ENCODE peak calls at places on chromosome 5, in four cellular contexts. S is HEK293T, T is HepG2, K is K562. A is an unnamed sample.

GRCh38 chr5:18560602-18561001 is 926.3 kb downstream of the TAF11L14 start:
- DNase-seq in S (no peak), T (no peak), K (no peak), A (no peak)

GRCh38 chr5:78886650-78887230 is 98.4 kb downstream of the ARSB start:
- DNase-seq in K (peak; percentile 17), T (no peak), S (peak; percentile 14), A (no peak)

GRCh38 chr5:157808043-157808442 is 50.9 kb downstream of the CLINT1 start:
- DNase-seq in S (no peak), K (no peak), T (no peak), A (no peak)

GRCh38 chr5:14386882-14387575 is 194.6 kb upstream of the OTULINL start:
- DNase-seq in S (no peak), T (no peak), K (no peak), A (no peak)

GRCh38 chr5:172820046-172820767 is 13.8 kb upstream of the ERGIC1 start:
- DNase-seq in S (no peak), T (no peak), K (no peak), A (no peak)

GRCh38 chr5:176748967-176749935 is 61.1 kb upstream of the UNC5A start:
- DNase-seq in S (no peak), K (no peak), T (no peak), A (no peak)

GRCh38 chr5:169861433-169861832 is 118.9 kb downstream of the INSYN2B start:
- DNase-seq in K (no peak), S (no peak), T (no peak), A (no peak)

GRCh38 chr5:107104040-107104773 is 566.5 kb downstream of the EFNA5 start:
- DNase-seq in K (no peak), T (no peak), S (no peak), A (peak; percentile 16)

GRCh38 chr5:62306494-62307363 is 723 bp downstream of the KIF2A start:
- DNase-seq in S (peak; percentile 26), K (peak; percentile 65), T (no peak), A (peak; percentile 41)

GRCh38 chr5:68378204-68378830 is 162.8 kb downstream of the PIK3R1 start:
- DNase-seq in T (no peak), S (no peak), K (no peak), A (no peak)

GRCh38 chr5:161630948-161631347 is 54.6 kb upstream of the GABRA6 start:
- DNase-seq in S (no peak), K (no peak), T (no peak), A (no peak)

GRCh38 chr5:16493261-16493660 is 27.7 kb upstream of the ZNF622 start:
- DNase-seq in T (no peak), S (no peak), K (no peak), A (no peak)

GRCh38 chr5:177498013-177498847 is 826 bp upstream of the PDLIM7 start:
- DNase-seq in K (peak; percentile 82), S (no peak), T (peak; percentile 24), A (peak; percentile 67)

GRCh38 chr5:34606101-34606500 is 50.0 kb upstream of the RAI14 start:
- DNase-seq in K (no peak), S (no peak), T (no peak), A (no peak)

GRCh38 chr5:13278148-13278547 is 666.3 kb downstream of the DNAH5 start:
- DNase-seq in T (no peak), S (peak; percentile 5), K (no peak), A (no peak)

GRCh38 chr5:92429642-92430041 is 1046.5 kb upstream of the ARRDC3 start:
- DNase-seq in K (no peak), S (no peak), T (no peak), A (no peak)

GRCh38 chr5:5752844-5753243 is 330.4 kb downstream of the ICE1 start:
- DNase-seq in K (no peak), T (no peak), S (no peak), A (no peak)

DNA sequence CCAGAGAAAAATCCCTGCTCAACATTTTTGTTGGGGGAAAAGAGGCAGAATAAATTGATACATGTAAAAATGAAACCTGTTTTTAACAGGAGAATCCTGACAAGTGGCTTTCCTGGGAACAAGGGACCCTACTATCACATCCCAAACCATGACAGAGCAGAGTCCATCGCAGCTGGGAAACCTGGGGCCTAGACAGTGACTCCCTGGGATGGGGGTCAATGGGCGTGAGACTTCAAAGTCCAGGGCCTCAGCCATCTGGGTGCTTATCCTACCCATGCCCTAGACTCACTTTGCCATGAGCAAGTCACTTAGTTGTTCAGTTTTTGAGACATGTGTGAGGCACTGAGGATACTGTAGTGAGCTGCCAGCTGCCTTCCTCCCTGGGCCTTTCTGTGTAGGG is 5.7 kb downstream of the TCOF1 start:
- DNase-seq in S (no peak), K (no peak), T (peak; percentile 20), A (no peak)
- TF ChIP-seq ELF4 in S (no peak), K (no peak), T (no peak), A (no peak)

GRCh38 chr5:67013719-67014118 is 182.9 kb downstream of the CD180 start:
- DNase-seq in T (no peak), S (no peak), K (no peak), A (no peak)

GRCh38 chr5:67012241-67012640 is 184.4 kb downstream of the CD180 start:
- DNase-seq in T (no peak), K (no peak), S (no peak), A (no peak)

GRCh38 chr5:67014957-67015400 is 181.6 kb downstream of the CD180 start:
- DNase-seq in K (no peak), S (no peak), T (no peak), A (no peak)

GRCh38 chr5:67014191-67014590 is 182.4 kb downstream of the CD180 start:
- DNase-seq in K (no peak), T (no peak), S (no peak), A (no peak)

GRCh38 chr5:67015577-67016290 is 180.9 kb downstream of the CD180 start:
- DNase-seq in S (peak; percentile 40), K (peak; percentile 35), T (no peak), A (no peak)
- TF ChIP-seq ELF4 in S (no peak), K (no peak), T (no peak), A (no peak)

GRCh38 chr5:74477082-74477453 is 163.5 kb downstream of the ENC1 start:
- DNase-seq in K (no peak), S (no peak), T (no peak), A (no peak)
- TF ChIP-seq ELF4 in K (no peak), S (no peak), T (no peak), A (no peak)

DNA sequence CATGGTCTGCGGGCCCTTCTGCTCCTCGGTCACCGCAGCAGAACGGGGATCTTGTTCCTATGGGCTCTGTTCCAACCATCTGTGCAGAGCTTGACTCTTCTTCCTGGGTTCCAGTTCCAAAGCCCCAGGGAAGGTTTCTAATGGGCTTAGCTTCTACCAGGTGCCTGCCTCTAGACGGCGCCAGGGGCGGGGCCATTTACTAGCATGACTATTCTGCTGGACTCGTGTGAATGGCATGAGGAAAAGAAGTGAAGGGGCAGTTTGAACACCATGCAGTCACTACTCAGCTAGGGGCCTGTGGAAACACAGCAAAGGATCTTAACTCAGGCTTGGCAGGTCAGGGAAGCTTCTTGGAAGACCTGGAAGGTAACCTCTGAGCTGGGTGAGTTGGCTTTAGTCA is 124.0 kb downstream of the FGF18 start:
- DNase-seq in K (no peak), S (peak; percentile 3), T (no peak), A (no peak)
- TF ChIP-seq ELF4 in K (no peak), S (no peak), T (no peak), A (no peak)

DNA sequence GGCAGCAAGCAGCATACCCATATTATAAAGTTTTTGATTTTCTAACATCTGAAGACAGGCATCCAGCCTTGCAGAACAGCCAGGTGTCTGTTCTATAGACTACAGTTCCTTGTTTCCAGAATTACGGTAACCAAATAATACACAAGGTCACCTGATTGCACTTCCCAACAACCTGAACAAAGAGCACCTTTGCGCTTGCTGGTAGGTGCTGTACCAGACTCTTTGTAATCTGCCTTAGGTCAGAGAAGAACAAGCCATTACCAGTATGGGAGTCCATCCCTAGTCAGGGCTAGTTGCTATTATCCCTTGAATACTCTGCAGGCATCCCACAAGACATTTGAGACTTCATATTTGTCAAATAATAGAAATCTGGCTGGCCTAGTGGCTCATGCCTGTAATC is 256.2 kb downstream of the ARRDC3 start:
- DNase-seq in T (peak; percentile 24), K (no peak), S (no peak), A (no peak)
- TF ChIP-seq ELF4 in T (no peak), K (no peak), S (no peak), A (no peak)

GRCh38 chr5:622359-622758 is 10.2 kb downstream of the CEP72 start:
- DNase-seq in K (no peak), T (no peak), S (no peak), A (no peak)

GRCh38 chr5:621341-621761 is 9.2 kb downstream of the CEP72 start:
- DNase-seq in T (no peak), S (no peak), K (no peak), A (no peak)

GRCh38 chr5:620152-620551 is 8.0 kb downstream of the CEP72 start:
- DNase-seq in T (no peak), K (no peak), S (no peak), A (no peak)

GRCh38 chr5:619444-619843 is 7.3 kb downstream of the CEP72 start:
- DNase-seq in T (no peak), K (no peak), S (no peak), A (no peak)

DNA sequence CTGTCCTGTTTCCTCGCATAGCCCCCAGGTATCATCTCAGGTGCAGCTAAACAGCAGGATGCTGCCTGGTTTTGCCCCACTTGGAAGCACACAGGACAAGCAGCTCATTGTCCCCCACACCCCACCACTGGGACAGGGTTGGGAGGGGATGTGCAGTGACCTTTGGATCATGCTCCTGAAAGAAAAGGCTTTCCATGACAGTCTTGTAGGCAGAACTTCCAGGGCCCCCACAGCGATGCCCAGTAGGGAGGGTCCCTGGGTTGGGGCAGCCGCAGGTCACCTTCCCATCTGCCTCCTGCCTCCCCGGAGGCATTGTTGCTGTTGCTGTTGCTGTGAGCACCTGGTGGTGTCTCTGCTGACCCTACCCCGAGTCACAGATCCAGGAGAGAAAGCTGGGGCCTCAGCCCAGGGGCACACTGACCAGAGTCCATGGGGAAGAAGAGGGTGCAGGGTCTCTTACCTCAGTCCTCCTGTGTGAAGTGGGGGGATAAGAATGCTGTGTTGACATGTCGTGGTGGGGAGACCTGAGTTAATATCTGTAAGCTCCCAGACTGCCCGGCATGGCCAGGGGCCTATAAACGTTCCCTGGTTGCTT is 8.5 kb downstream of the CEP72 start:
- DNase-seq in S (no peak), T (peak; percentile 36), K (no peak), A (no peak)
- TF ChIP-seq ELF4 in S (no peak), T (no peak), K (no peak), A (no peak)